ENCODE peak calls at places on chromosome 13, in ten cellular contexts. One of them, this sample, is unnamed.

GRCh38 chr13:40681341-40682051 is 15.1 kb upstream of the FOXO1 start:
- DNase-seq in nephron progenitor cell: no peak
- DNase-seq in iris pigment epithelial cell: peak; percentile 57
- DNase-seq in fibroblast of lung: peak; percentile 50
- DNase-seq in HFF-Myc: no peak
- DNase-seq in iPS DF 6.9: no peak
- DNase-seq in lung microvascular endothelial cell: peak; percentile 50
- DNase-seq in D341Med: no peak
- DNase-seq in mesothelial cell of epicardium: no peak
- DNase-seq in HCT116: no peak
- DNase-seq in this sample: peak; percentile 57

GRCh38 chr13:33349314-33349995 is 63.9 kb upstream of the STARD13 start:
- DNase-seq in nephron progenitor cell: peak; percentile 6
- DNase-seq in iris pigment epithelial cell: no peak
- DNase-seq in fibroblast of lung: no peak
- DNase-seq in HFF-Myc: no peak
- DNase-seq in iPS DF 6.9: no peak
- DNase-seq in lung microvascular endothelial cell: no peak
- DNase-seq in D341Med: no peak
- DNase-seq in mesothelial cell of epicardium: no peak
- DNase-seq in HCT116: no peak
- DNase-seq in this sample: no peak

GRCh38 chr13:44300895-44301638 is 72.6 kb upstream of the SERP2 start:
- DNase-seq in nephron progenitor cell: no peak
- DNase-seq in iris pigment epithelial cell: peak; percentile 86
- DNase-seq in fibroblast of lung: peak; percentile 94
- DNase-seq in HFF-Myc: peak; percentile 70
- DNase-seq in iPS DF 6.9: no peak
- DNase-seq in lung microvascular endothelial cell: peak; percentile 31
- DNase-seq in D341Med: no peak
- DNase-seq in mesothelial cell of epicardium: no peak
- DNase-seq in HCT116: peak; percentile 36
- DNase-seq in this sample: no peak

GRCh38 chr13:24709186-24709913 is 29.1 kb downstream of the ATP12A start:
- DNase-seq in nephron progenitor cell: no peak
- DNase-seq in iris pigment epithelial cell: no peak
- DNase-seq in fibroblast of lung: no peak
- DNase-seq in HFF-Myc: no peak
- DNase-seq in iPS DF 6.9: no peak
- DNase-seq in lung microvascular endothelial cell: no peak
- DNase-seq in D341Med: peak; percentile 6
- DNase-seq in mesothelial cell of epicardium: no peak
- DNase-seq in HCT116: no peak
- DNase-seq in this sample: peak; percentile 92

GRCh38 chr13:46778879-46779278 is 18.1 kb downstream of the ESD start:
- DNase-seq in nephron progenitor cell: no peak
- DNase-seq in iris pigment epithelial cell: peak; percentile 69
- DNase-seq in fibroblast of lung: peak; percentile 79
- DNase-seq in HFF-Myc: no peak
- DNase-seq in iPS DF 6.9: no peak
- DNase-seq in lung microvascular endothelial cell: peak; percentile 87
- DNase-seq in D341Med: no peak
- DNase-seq in mesothelial cell of epicardium: no peak
- DNase-seq in HCT116: no peak
- DNase-seq in this sample: no peak

GRCh38 chr13:37385248-37385647 is 213.3 kb downstream of the POSTN start:
- DNase-seq in nephron progenitor cell: no peak
- DNase-seq in iris pigment epithelial cell: no peak
- DNase-seq in fibroblast of lung: no peak
- DNase-seq in HFF-Myc: no peak
- DNase-seq in iPS DF 6.9: peak; percentile 18
- DNase-seq in lung microvascular endothelial cell: no peak
- DNase-seq in D341Med: no peak
- DNase-seq in mesothelial cell of epicardium: no peak
- DNase-seq in HCT116: no peak
- DNase-seq in this sample: no peak

GRCh38 chr13:26967119-26968038 is 204.2 kb downstream of the USP12 start:
- DNase-seq in nephron progenitor cell: no peak
- DNase-seq in iris pigment epithelial cell: no peak
- DNase-seq in fibroblast of lung: no peak
- DNase-seq in HFF-Myc: peak; percentile 59
- DNase-seq in iPS DF 6.9: no peak
- DNase-seq in lung microvascular endothelial cell: no peak
- DNase-seq in D341Med: no peak
- DNase-seq in mesothelial cell of epicardium: no peak
- DNase-seq in HCT116: no peak
- DNase-seq in this sample: no peak

GRCh38 chr13:87669379-87669978 is 1.7 kb upstream of the SLITRK5 start:
- DNase-seq in nephron progenitor cell: no peak
- DNase-seq in iris pigment epithelial cell: peak; percentile 34
- DNase-seq in fibroblast of lung: peak; percentile 42
- DNase-seq in HFF-Myc: no peak
- DNase-seq in iPS DF 6.9: no peak
- DNase-seq in lung microvascular endothelial cell: no peak
- DNase-seq in D341Med: no peak
- DNase-seq in mesothelial cell of epicardium: no peak
- DNase-seq in HCT116: no peak
- DNase-seq in this sample: no peak

GRCh38 chr13:32121316-32121715 is 89.7 kb downstream of the FRY start:
- DNase-seq in nephron progenitor cell: no peak
- DNase-seq in iris pigment epithelial cell: no peak
- DNase-seq in fibroblast of lung: no peak
- DNase-seq in HFF-Myc: peak; percentile 31
- DNase-seq in iPS DF 6.9: no peak
- DNase-seq in lung microvascular endothelial cell: no peak
- DNase-seq in D341Med: no peak
- DNase-seq in mesothelial cell of epicardium: no peak
- DNase-seq in HCT116: no peak
- DNase-seq in this sample: no peak